ENCODE peak calls at places on chromosomes 3 and 15, in nine cellular contexts. One of them, this sample, is unnamed.

GRCh38 chr3:124885466-124886167 is 1.5 kb downstream of the ITGB5 start:
- DNase-seq in iris pigment epithelial cell: peak
- DNase-seq in naive thymus-derived CD8-positive, alpha-beta T cell: no peak
- DNase-seq in mesendoderm: peak
- DNase-seq in stimulated activated CD4-positive, alpha-beta T cell treated with anti-CD3 and anti-CD28 coated beads, Interleukin-1b, Interleukin-23, amount 100 ng/mL, for 24 hours: no peak
- DNase-seq in islet precursor cell: no peak
- DNase-seq in GM12864: no peak
- DNase-seq in AML-193: no peak
- DNase-seq in foreskin fibroblast: peak
- DNase-seq in this sample: no peak

GRCh38 chr3:134189848-134190247 is 60.8 kb downstream of the RYK start:
- DNase-seq in mesendoderm: peak
- DNase-seq in GM12864: no peak
- DNase-seq in AML-193: no peak
- DNase-seq in iris pigment epithelial cell: peak
- DNase-seq in islet precursor cell: no peak
- DNase-seq in stimulated activated CD4-positive, alpha-beta T cell treated with anti-CD3 and anti-CD28 coated beads, Interleukin-1b, Interleukin-23, amount 100 ng/mL, for 24 hours: no peak
- DNase-seq in foreskin fibroblast: no peak
- DNase-seq in naive thymus-derived CD8-positive, alpha-beta T cell: no peak
- DNase-seq in this sample: no peak

GRCh38 chr15:25136119-25136518 is 181.3 kb downstream of the SNRPN start:
- DNase-seq in GM12864: no peak
- DNase-seq in islet precursor cell: no peak
- DNase-seq in stimulated activated CD4-positive, alpha-beta T cell treated with anti-CD3 and anti-CD28 coated beads, Interleukin-1b, Interleukin-23, amount 100 ng/mL, for 24 hours: no peak
- DNase-seq in naive thymus-derived CD8-positive, alpha-beta T cell: no peak
- DNase-seq in iris pigment epithelial cell: peak
- DNase-seq in AML-193: peak
- DNase-seq in foreskin fibroblast: peak
- DNase-seq in mesendoderm: peak
- DNase-seq in this sample: no peak

GRCh38 chr3:182967218-182968204 is 12.8 kb downstream of the DCUN1D1 start:
- DNase-seq in stimulated activated CD4-positive, alpha-beta T cell treated with anti-CD3 and anti-CD28 coated beads, Interleukin-1b, Interleukin-23, amount 100 ng/mL, for 24 hours: no peak
- DNase-seq in mesendoderm: no peak
- DNase-seq in iris pigment epithelial cell: peak
- DNase-seq in naive thymus-derived CD8-positive, alpha-beta T cell: peak
- DNase-seq in islet precursor cell: no peak
- DNase-seq in AML-193: no peak
- DNase-seq in GM12864: no peak
- DNase-seq in foreskin fibroblast: peak
- DNase-seq in this sample: no peak

GRCh38 chr15:92930776-92931175 is 30.7 kb downstream of the CHD2 start:
- DNase-seq in islet precursor cell: peak
- DNase-seq in mesendoderm: peak
- DNase-seq in AML-193: no peak
- DNase-seq in naive thymus-derived CD8-positive, alpha-beta T cell: no peak
- DNase-seq in foreskin fibroblast: peak
- DNase-seq in stimulated activated CD4-positive, alpha-beta T cell treated with anti-CD3 and anti-CD28 coated beads, Interleukin-1b, Interleukin-23, amount 100 ng/mL, for 24 hours: no peak
- DNase-seq in GM12864: no peak
- DNase-seq in iris pigment epithelial cell: peak
- DNase-seq in this sample: peak

GRCh38 chr15:68228971-68229385 is 550 bp downstream of the CLN6 start:
- DNase-seq in mesendoderm: peak
- DNase-seq in naive thymus-derived CD8-positive, alpha-beta T cell: no peak
- DNase-seq in islet precursor cell: no peak
- DNase-seq in stimulated activated CD4-positive, alpha-beta T cell treated with anti-CD3 and anti-CD28 coated beads, Interleukin-1b, Interleukin-23, amount 100 ng/mL, for 24 hours: no peak
- DNase-seq in GM12864: no peak
- DNase-seq in foreskin fibroblast: no peak
- DNase-seq in AML-193: no peak
- DNase-seq in iris pigment epithelial cell: peak
- DNase-seq in this sample: no peak

GRCh38 chr3:128006471-128007424 is 45.5 kb upstream of the SEC61A1 start:
- DNase-seq in naive thymus-derived CD8-positive, alpha-beta T cell: no peak
- DNase-seq in AML-193: no peak
- DNase-seq in GM12864: no peak
- DNase-seq in stimulated activated CD4-positive, alpha-beta T cell treated with anti-CD3 and anti-CD28 coated beads, Interleukin-1b, Interleukin-23, amount 100 ng/mL, for 24 hours: no peak
- DNase-seq in islet precursor cell: no peak
- DNase-seq in iris pigment epithelial cell: no peak
- DNase-seq in mesendoderm: peak
- DNase-seq in foreskin fibroblast: no peak
- DNase-seq in this sample: no peak

GRCh38 chr15:43912991-43913927 is 86.5 kb downstream of the WDR76 start:
- DNase-seq in GM12864: no peak
- DNase-seq in AML-193: no peak
- DNase-seq in iris pigment epithelial cell: peak
- DNase-seq in foreskin fibroblast: peak
- DNase-seq in mesendoderm: peak
- DNase-seq in islet precursor cell: peak
- DNase-seq in stimulated activated CD4-positive, alpha-beta T cell treated with anti-CD3 and anti-CD28 coated beads, Interleukin-1b, Interleukin-23, amount 100 ng/mL, for 24 hours: no peak
- DNase-seq in naive thymus-derived CD8-positive, alpha-beta T cell: no peak
- DNase-seq in this sample: peak

GRCh38 chr3:185595520-185595919 is 9.4 kb downstream of the SENP2 start:
- DNase-seq in mesendoderm: no peak
- DNase-seq in GM12864: no peak
- DNase-seq in naive thymus-derived CD8-positive, alpha-beta T cell: no peak
- DNase-seq in islet precursor cell: no peak
- DNase-seq in iris pigment epithelial cell: no peak
- DNase-seq in AML-193: peak
- DNase-seq in foreskin fibroblast: no peak
- DNase-seq in stimulated activated CD4-positive, alpha-beta T cell treated with anti-CD3 and anti-CD28 coated beads, Interleukin-1b, Interleukin-23, amount 100 ng/mL, for 24 hours: no peak
- DNase-seq in this sample: no peak

GRCh38 chr3:88410259-88410658 is 260.5 kb downstream of the C3orf38 start:
- DNase-seq in GM12864: no peak
- DNase-seq in AML-193: no peak
- DNase-seq in islet precursor cell: no peak
- DNase-seq in mesendoderm: no peak
- DNase-seq in stimulated activated CD4-positive, alpha-beta T cell treated with anti-CD3 and anti-CD28 coated beads, Interleukin-1b, Interleukin-23, amount 100 ng/mL, for 24 hours: no peak
- DNase-seq in foreskin fibroblast: no peak
- DNase-seq in iris pigment epithelial cell: no peak
- DNase-seq in naive thymus-derived CD8-positive, alpha-beta T cell: no peak
- DNase-seq in this sample: no peak

GRCh38 chr15:66703540-66703941 is 1.5 kb downstream of the SMAD6 start:
- DNase-seq in islet precursor cell: no peak
- DNase-seq in stimulated activated CD4-positive, alpha-beta T cell treated with anti-CD3 and anti-CD28 coated beads, Interleukin-1b, Interleukin-23, amount 100 ng/mL, for 24 hours: no peak
- DNase-seq in foreskin fibroblast: peak
- DNase-seq in iris pigment epithelial cell: peak
- DNase-seq in GM12864: no peak
- DNase-seq in AML-193: peak
- DNase-seq in naive thymus-derived CD8-positive, alpha-beta T cell: peak
- DNase-seq in mesendoderm: no peak
- DNase-seq in this sample: no peak

GRCh38 chr3:183907911-183908331 is 23.2 kb upstream of the PARL start:
- DNase-seq in islet precursor cell: no peak
- DNase-seq in mesendoderm: no peak
- DNase-seq in GM12864: no peak
- DNase-seq in foreskin fibroblast: no peak
- DNase-seq in iris pigment epithelial cell: no peak
- DNase-seq in naive thymus-derived CD8-positive, alpha-beta T cell: no peak
- DNase-seq in AML-193: no peak
- DNase-seq in stimulated activated CD4-positive, alpha-beta T cell treated with anti-CD3 and anti-CD28 coated beads, Interleukin-1b, Interleukin-23, amount 100 ng/mL, for 24 hours: no peak
- DNase-seq in this sample: no peak

GRCh38 chr15:40322531-40323238 is 807 bp upstream of the INAFM2 start:
- DNase-seq in naive thymus-derived CD8-positive, alpha-beta T cell: no peak
- DNase-seq in AML-193: no peak
- DNase-seq in islet precursor cell: peak
- DNase-seq in iris pigment epithelial cell: no peak
- DNase-seq in foreskin fibroblast: no peak
- DNase-seq in mesendoderm: peak
- DNase-seq in stimulated activated CD4-positive, alpha-beta T cell treated with anti-CD3 and anti-CD28 coated beads, Interleukin-1b, Interleukin-23, amount 100 ng/mL, for 24 hours: no peak
- DNase-seq in GM12864: no peak
- DNase-seq in this sample: no peak